ENCODE peak calls at places on chromosome 18, in ten cellular contexts. One of them, this sample, is unnamed.

GRCh38 chr18:58784601-58785137 is 80.0 kb upstream of the ZNF532 start:
- DNase-seq in Jurkat, Clone E6-1: no peak
- DNase-seq in effector memory CD4-positive, alpha-beta T cell: no peak
- DNase-seq in iPS-NIHi11: no peak
- DNase-seq in omental fat pad: no peak
- DNase-seq in T-helper 1 cell: no peak
- DNase-seq in activated T-helper 1 cell treated with anti-CD3 and anti-CD28 coated beads, Interleukin-2, amount 50 U/mL, for 16 hours: no peak
- DNase-seq in erythroblast: no peak
- DNase-seq in stimulated activated CD4-positive, alpha-beta T cell treated with anti-CD3 and anti-CD28 coated beads, TNF-alpha, amount 100 ng/mL, for 4 hours: no peak
- DNase-seq in M059J: peak
- DNase-seq in this sample: no peak

GRCh38 chr18:39748727-39749126 is 2183.1 kb upstream of the CELF4 start:
- DNase-seq in Jurkat, Clone E6-1: no peak
- DNase-seq in effector memory CD4-positive, alpha-beta T cell: no peak
- DNase-seq in iPS-NIHi11: no peak
- DNase-seq in omental fat pad: no peak
- DNase-seq in T-helper 1 cell: no peak
- DNase-seq in activated T-helper 1 cell treated with anti-CD3 and anti-CD28 coated beads, Interleukin-2, amount 50 U/mL, for 16 hours: no peak
- DNase-seq in erythroblast: no peak
- DNase-seq in stimulated activated CD4-positive, alpha-beta T cell treated with anti-CD3 and anti-CD28 coated beads, TNF-alpha, amount 100 ng/mL, for 4 hours: no peak
- DNase-seq in M059J: no peak
- DNase-seq in this sample: no peak

GRCh38 chr18:46067431-46068007 is 4.5 kb downstream of the PSTPIP2 start:
- DNase-seq in Jurkat, Clone E6-1: peak
- DNase-seq in effector memory CD4-positive, alpha-beta T cell: no peak
- DNase-seq in iPS-NIHi11: peak
- DNase-seq in omental fat pad: no peak
- DNase-seq in T-helper 1 cell: no peak
- DNase-seq in activated T-helper 1 cell treated with anti-CD3 and anti-CD28 coated beads, Interleukin-2, amount 50 U/mL, for 16 hours: no peak
- DNase-seq in erythroblast: no peak
- DNase-seq in stimulated activated CD4-positive, alpha-beta T cell treated with anti-CD3 and anti-CD28 coated beads, TNF-alpha, amount 100 ng/mL, for 4 hours: no peak
- DNase-seq in M059J: peak
- DNase-seq in this sample: peak

GRCh38 chr18:11078491-11078890 is 70.9 kb downstream of the PIEZO2 start:
- DNase-seq in Jurkat, Clone E6-1: no peak
- DNase-seq in effector memory CD4-positive, alpha-beta T cell: no peak
- DNase-seq in iPS-NIHi11: no peak
- DNase-seq in omental fat pad: no peak
- DNase-seq in T-helper 1 cell: no peak
- DNase-seq in activated T-helper 1 cell treated with anti-CD3 and anti-CD28 coated beads, Interleukin-2, amount 50 U/mL, for 16 hours: no peak
- DNase-seq in erythroblast: no peak
- DNase-seq in stimulated activated CD4-positive, alpha-beta T cell treated with anti-CD3 and anti-CD28 coated beads, TNF-alpha, amount 100 ng/mL, for 4 hours: no peak
- DNase-seq in M059J: peak
- DNase-seq in this sample: no peak

GRCh38 chr18:24317370-24317769 is 80.3 kb downstream of the OSBPL1A start:
- DNase-seq in Jurkat, Clone E6-1: no peak
- DNase-seq in effector memory CD4-positive, alpha-beta T cell: no peak
- DNase-seq in iPS-NIHi11: no peak
- DNase-seq in omental fat pad: no peak
- DNase-seq in T-helper 1 cell: no peak
- DNase-seq in activated T-helper 1 cell treated with anti-CD3 and anti-CD28 coated beads, Interleukin-2, amount 50 U/mL, for 16 hours: no peak
- DNase-seq in erythroblast: no peak
- DNase-seq in stimulated activated CD4-positive, alpha-beta T cell treated with anti-CD3 and anti-CD28 coated beads, TNF-alpha, amount 100 ng/mL, for 4 hours: no peak
- DNase-seq in M059J: no peak
- DNase-seq in this sample: no peak

GRCh38 chr18:58952871-58953270 is 88.2 kb downstream of the ZNF532 start:
- DNase-seq in Jurkat, Clone E6-1: no peak
- DNase-seq in effector memory CD4-positive, alpha-beta T cell: no peak
- DNase-seq in iPS-NIHi11: no peak
- DNase-seq in omental fat pad: no peak
- DNase-seq in T-helper 1 cell: no peak
- DNase-seq in activated T-helper 1 cell treated with anti-CD3 and anti-CD28 coated beads, Interleukin-2, amount 50 U/mL, for 16 hours: no peak
- DNase-seq in erythroblast: no peak
- DNase-seq in stimulated activated CD4-positive, alpha-beta T cell treated with anti-CD3 and anti-CD28 coated beads, TNF-alpha, amount 100 ng/mL, for 4 hours: no peak
- DNase-seq in M059J: no peak
- DNase-seq in this sample: no peak

GRCh38 chr18:11932393-11932792 is 24.3 kb upstream of the MPPE1 start:
- DNase-seq in Jurkat, Clone E6-1: no peak
- DNase-seq in effector memory CD4-positive, alpha-beta T cell: no peak
- DNase-seq in iPS-NIHi11: no peak
- DNase-seq in omental fat pad: no peak
- DNase-seq in T-helper 1 cell: no peak
- DNase-seq in activated T-helper 1 cell treated with anti-CD3 and anti-CD28 coated beads, Interleukin-2, amount 50 U/mL, for 16 hours: no peak
- DNase-seq in erythroblast: no peak
- DNase-seq in stimulated activated CD4-positive, alpha-beta T cell treated with anti-CD3 and anti-CD28 coated beads, TNF-alpha, amount 100 ng/mL, for 4 hours: no peak
- DNase-seq in M059J: no peak
- DNase-seq in this sample: no peak

GRCh38 chr18:8701546-8702118 is 3.7 kb upstream of the MTCL1 start:
- DNase-seq in Jurkat, Clone E6-1: no peak
- DNase-seq in effector memory CD4-positive, alpha-beta T cell: no peak
- DNase-seq in iPS-NIHi11: no peak
- DNase-seq in omental fat pad: no peak
- DNase-seq in T-helper 1 cell: no peak
- DNase-seq in activated T-helper 1 cell treated with anti-CD3 and anti-CD28 coated beads, Interleukin-2, amount 50 U/mL, for 16 hours: no peak
- DNase-seq in erythroblast: no peak
- DNase-seq in stimulated activated CD4-positive, alpha-beta T cell treated with anti-CD3 and anti-CD28 coated beads, TNF-alpha, amount 100 ng/mL, for 4 hours: no peak
- DNase-seq in M059J: peak
- DNase-seq in this sample: peak

GRCh38 chr18:50194623-50195532 is at the start of gene MYO5B:
- DNase-seq in Jurkat, Clone E6-1: no peak
- DNase-seq in effector memory CD4-positive, alpha-beta T cell: no peak
- DNase-seq in iPS-NIHi11: peak
- DNase-seq in omental fat pad: no peak
- DNase-seq in T-helper 1 cell: peak
- DNase-seq in activated T-helper 1 cell treated with anti-CD3 and anti-CD28 coated beads, Interleukin-2, amount 50 U/mL, for 16 hours: peak
- DNase-seq in erythroblast: peak
- DNase-seq in stimulated activated CD4-positive, alpha-beta T cell treated with anti-CD3 and anti-CD28 coated beads, TNF-alpha, amount 100 ng/mL, for 4 hours: peak
- DNase-seq in M059J: peak
- DNase-seq in this sample: peak

GRCh38 chr18:78406743-78407455 is 572.7 kb upstream of the SALL3 start:
- DNase-seq in Jurkat, Clone E6-1: peak
- DNase-seq in effector memory CD4-positive, alpha-beta T cell: no peak
- DNase-seq in iPS-NIHi11: no peak
- DNase-seq in omental fat pad: no peak
- DNase-seq in T-helper 1 cell: no peak
- DNase-seq in activated T-helper 1 cell treated with anti-CD3 and anti-CD28 coated beads, Interleukin-2, amount 50 U/mL, for 16 hours: no peak
- DNase-seq in erythroblast: no peak
- DNase-seq in stimulated activated CD4-positive, alpha-beta T cell treated with anti-CD3 and anti-CD28 coated beads, TNF-alpha, amount 100 ng/mL, for 4 hours: no peak
- DNase-seq in M059J: no peak
- DNase-seq in this sample: no peak

GRCh38 chr18:23515911-23516546 is 12.7 kb downstream of the RMC1 start:
- DNase-seq in Jurkat, Clone E6-1: peak
- DNase-seq in effector memory CD4-positive, alpha-beta T cell: peak
- DNase-seq in iPS-NIHi11: peak
- DNase-seq in omental fat pad: peak
- DNase-seq in T-helper 1 cell: peak
- DNase-seq in activated T-helper 1 cell treated with anti-CD3 and anti-CD28 coated beads, Interleukin-2, amount 50 U/mL, for 16 hours: peak
- DNase-seq in erythroblast: peak
- DNase-seq in stimulated activated CD4-positive, alpha-beta T cell treated with anti-CD3 and anti-CD28 coated beads, TNF-alpha, amount 100 ng/mL, for 4 hours: peak
- DNase-seq in M059J: peak
- DNase-seq in this sample: peak

GRCh38 chr18:32919799-32920198 is 147.0 kb upstream of the KLHL14 start:
- DNase-seq in Jurkat, Clone E6-1: peak
- DNase-seq in effector memory CD4-positive, alpha-beta T cell: no peak
- DNase-seq in iPS-NIHi11: peak
- DNase-seq in omental fat pad: no peak
- DNase-seq in T-helper 1 cell: no peak
- DNase-seq in activated T-helper 1 cell treated with anti-CD3 and anti-CD28 coated beads, Interleukin-2, amount 50 U/mL, for 16 hours: no peak
- DNase-seq in erythroblast: peak
- DNase-seq in stimulated activated CD4-positive, alpha-beta T cell treated with anti-CD3 and anti-CD28 coated beads, TNF-alpha, amount 100 ng/mL, for 4 hours: no peak
- DNase-seq in M059J: peak
- DNase-seq in this sample: peak

GRCh38 chr18:66632771-66633170 is 28.9 kb upstream of the CDH19 start:
- DNase-seq in Jurkat, Clone E6-1: no peak
- DNase-seq in effector memory CD4-positive, alpha-beta T cell: no peak
- DNase-seq in iPS-NIHi11: no peak
- DNase-seq in omental fat pad: no peak
- DNase-seq in T-helper 1 cell: no peak
- DNase-seq in activated T-helper 1 cell treated with anti-CD3 and anti-CD28 coated beads, Interleukin-2, amount 50 U/mL, for 16 hours: no peak
- DNase-seq in erythroblast: no peak
- DNase-seq in stimulated activated CD4-positive, alpha-beta T cell treated with anti-CD3 and anti-CD28 coated beads, TNF-alpha, amount 100 ng/mL, for 4 hours: no peak
- DNase-seq in M059J: no peak
- DNase-seq in this sample: no peak

GRCh38 chr18:35127201-35127600 is 86.0 kb downstream of the MAPRE2 start:
- DNase-seq in Jurkat, Clone E6-1: no peak
- DNase-seq in effector memory CD4-positive, alpha-beta T cell: no peak
- DNase-seq in iPS-NIHi11: peak
- DNase-seq in omental fat pad: no peak
- DNase-seq in T-helper 1 cell: no peak
- DNase-seq in activated T-helper 1 cell treated with anti-CD3 and anti-CD28 coated beads, Interleukin-2, amount 50 U/mL, for 16 hours: no peak
- DNase-seq in erythroblast: peak
- DNase-seq in stimulated activated CD4-positive, alpha-beta T cell treated with anti-CD3 and anti-CD28 coated beads, TNF-alpha, amount 100 ng/mL, for 4 hours: no peak
- DNase-seq in M059J: no peak
- DNase-seq in this sample: peak

GRCh38 chr18:48543228-48543627 is 4.4 kb downstream of the CTIF start:
- DNase-seq in Jurkat, Clone E6-1: no peak
- DNase-seq in effector memory CD4-positive, alpha-beta T cell: no peak
- DNase-seq in iPS-NIHi11: no peak
- DNase-seq in omental fat pad: no peak
- DNase-seq in T-helper 1 cell: no peak
- DNase-seq in activated T-helper 1 cell treated with anti-CD3 and anti-CD28 coated beads, Interleukin-2, amount 50 U/mL, for 16 hours: no peak
- DNase-seq in erythroblast: peak
- DNase-seq in stimulated activated CD4-positive, alpha-beta T cell treated with anti-CD3 and anti-CD28 coated beads, TNF-alpha, amount 100 ng/mL, for 4 hours: peak
- DNase-seq in M059J: peak
- DNase-seq in this sample: peak

GRCh38 chr18:2627821-2628276 is 27.7 kb upstream of the SMCHD1 start:
- DNase-seq in Jurkat, Clone E6-1: no peak
- DNase-seq in effector memory CD4-positive, alpha-beta T cell: no peak
- DNase-seq in iPS-NIHi11: no peak
- DNase-seq in omental fat pad: no peak
- DNase-seq in T-helper 1 cell: peak
- DNase-seq in activated T-helper 1 cell treated with anti-CD3 and anti-CD28 coated beads, Interleukin-2, amount 50 U/mL, for 16 hours: no peak
- DNase-seq in erythroblast: peak
- DNase-seq in stimulated activated CD4-positive, alpha-beta T cell treated with anti-CD3 and anti-CD28 coated beads, TNF-alpha, amount 100 ng/mL, for 4 hours: no peak
- DNase-seq in M059J: peak
- DNase-seq in this sample: peak

GRCh38 chr18:53148056-53148574 is 808.1 kb downstream of the DCC start:
- DNase-seq in Jurkat, Clone E6-1: no peak
- DNase-seq in effector memory CD4-positive, alpha-beta T cell: no peak
- DNase-seq in iPS-NIHi11: no peak
- DNase-seq in omental fat pad: no peak
- DNase-seq in T-helper 1 cell: no peak
- DNase-seq in activated T-helper 1 cell treated with anti-CD3 and anti-CD28 coated beads, Interleukin-2, amount 50 U/mL, for 16 hours: no peak
- DNase-seq in erythroblast: no peak
- DNase-seq in stimulated activated CD4-positive, alpha-beta T cell treated with anti-CD3 and anti-CD28 coated beads, TNF-alpha, amount 100 ng/mL, for 4 hours: no peak
- DNase-seq in M059J: no peak
- DNase-seq in this sample: no peak

GRCh38 chr18:58025733-58026132 is 18.3 kb upstream of the NEDD4L start:
- DNase-seq in Jurkat, Clone E6-1: no peak
- DNase-seq in effector memory CD4-positive, alpha-beta T cell: no peak
- DNase-seq in iPS-NIHi11: no peak
- DNase-seq in omental fat pad: no peak
- DNase-seq in T-helper 1 cell: no peak
- DNase-seq in activated T-helper 1 cell treated with anti-CD3 and anti-CD28 coated beads, Interleukin-2, amount 50 U/mL, for 16 hours: no peak
- DNase-seq in erythroblast: no peak
- DNase-seq in stimulated activated CD4-positive, alpha-beta T cell treated with anti-CD3 and anti-CD28 coated beads, TNF-alpha, amount 100 ng/mL, for 4 hours: no peak
- DNase-seq in M059J: peak
- DNase-seq in this sample: no peak

GRCh38 chr18:75229437-75229836 is 18.8 kb downstream of the TSHZ1 start:
- DNase-seq in Jurkat, Clone E6-1: no peak
- DNase-seq in effector memory CD4-positive, alpha-beta T cell: no peak
- DNase-seq in iPS-NIHi11: no peak
- DNase-seq in omental fat pad: no peak
- DNase-seq in T-helper 1 cell: no peak
- DNase-seq in activated T-helper 1 cell treated with anti-CD3 and anti-CD28 coated beads, Interleukin-2, amount 50 U/mL, for 16 hours: no peak
- DNase-seq in erythroblast: no peak
- DNase-seq in stimulated activated CD4-positive, alpha-beta T cell treated with anti-CD3 and anti-CD28 coated beads, TNF-alpha, amount 100 ng/mL, for 4 hours: no peak
- DNase-seq in M059J: no peak
- DNase-seq in this sample: no peak

GRCh38 chr18:57212678-57213077 is 65.8 kb downstream of the BOD1L2 start:
- DNase-seq in Jurkat, Clone E6-1: no peak
- DNase-seq in effector memory CD4-positive, alpha-beta T cell: no peak
- DNase-seq in iPS-NIHi11: no peak
- DNase-seq in omental fat pad: no peak
- DNase-seq in T-helper 1 cell: no peak
- DNase-seq in activated T-helper 1 cell treated with anti-CD3 and anti-CD28 coated beads, Interleukin-2, amount 50 U/mL, for 16 hours: no peak
- DNase-seq in erythroblast: no peak
- DNase-seq in stimulated activated CD4-positive, alpha-beta T cell treated with anti-CD3 and anti-CD28 coated beads, TNF-alpha, amount 100 ng/mL, for 4 hours: no peak
- DNase-seq in M059J: no peak
- DNase-seq in this sample: no peak

GRCh38 chr18:46333371-46334199 is 229.4 kb downstream of the HAUS1 start:
- DNase-seq in Jurkat, Clone E6-1: peak
- DNase-seq in effector memory CD4-positive, alpha-beta T cell: peak
- DNase-seq in iPS-NIHi11: peak
- DNase-seq in omental fat pad: no peak
- DNase-seq in T-helper 1 cell: peak
- DNase-seq in activated T-helper 1 cell treated with anti-CD3 and anti-CD28 coated beads, Interleukin-2, amount 50 U/mL, for 16 hours: no peak
- DNase-seq in erythroblast: peak
- DNase-seq in stimulated activated CD4-positive, alpha-beta T cell treated with anti-CD3 and anti-CD28 coated beads, TNF-alpha, amount 100 ng/mL, for 4 hours: no peak
- DNase-seq in M059J: peak
- DNase-seq in this sample: no peak

GRCh38 chr18:59228361-59228760 is 8.4 kb downstream of the GRP start:
- DNase-seq in Jurkat, Clone E6-1: no peak
- DNase-seq in effector memory CD4-positive, alpha-beta T cell: no peak
- DNase-seq in iPS-NIHi11: no peak
- DNase-seq in omental fat pad: no peak
- DNase-seq in T-helper 1 cell: no peak
- DNase-seq in activated T-helper 1 cell treated with anti-CD3 and anti-CD28 coated beads, Interleukin-2, amount 50 U/mL, for 16 hours: no peak
- DNase-seq in erythroblast: no peak
- DNase-seq in stimulated activated CD4-positive, alpha-beta T cell treated with anti-CD3 and anti-CD28 coated beads, TNF-alpha, amount 100 ng/mL, for 4 hours: no peak
- DNase-seq in M059J: peak
- DNase-seq in this sample: no peak

GRCh38 chr18:10123006-10123950 is 209.5 kb downstream of the VAPA start:
- DNase-seq in Jurkat, Clone E6-1: no peak
- DNase-seq in effector memory CD4-positive, alpha-beta T cell: no peak
- DNase-seq in iPS-NIHi11: no peak
- DNase-seq in omental fat pad: no peak
- DNase-seq in T-helper 1 cell: peak
- DNase-seq in activated T-helper 1 cell treated with anti-CD3 and anti-CD28 coated beads, Interleukin-2, amount 50 U/mL, for 16 hours: no peak
- DNase-seq in erythroblast: no peak
- DNase-seq in stimulated activated CD4-positive, alpha-beta T cell treated with anti-CD3 and anti-CD28 coated beads, TNF-alpha, amount 100 ng/mL, for 4 hours: no peak
- DNase-seq in M059J: peak
- DNase-seq in this sample: no peak

GRCh38 chr18:14970027-14970426 is 222.1 kb downstream of the ANKRD30B start:
- DNase-seq in Jurkat, Clone E6-1: no peak
- DNase-seq in effector memory CD4-positive, alpha-beta T cell: no peak
- DNase-seq in iPS-NIHi11: no peak
- DNase-seq in omental fat pad: no peak
- DNase-seq in T-helper 1 cell: no peak
- DNase-seq in activated T-helper 1 cell treated with anti-CD3 and anti-CD28 coated beads, Interleukin-2, amount 50 U/mL, for 16 hours: no peak
- DNase-seq in erythroblast: no peak
- DNase-seq in stimulated activated CD4-positive, alpha-beta T cell treated with anti-CD3 and anti-CD28 coated beads, TNF-alpha, amount 100 ng/mL, for 4 hours: no peak
- DNase-seq in M059J: peak
- DNase-seq in this sample: peak

GRCh38 chr18:51655327-51655698 is 457.8 kb upstream of the MEX3C start:
- DNase-seq in Jurkat, Clone E6-1: no peak
- DNase-seq in effector memory CD4-positive, alpha-beta T cell: no peak
- DNase-seq in iPS-NIHi11: no peak
- DNase-seq in omental fat pad: no peak
- DNase-seq in T-helper 1 cell: no peak
- DNase-seq in activated T-helper 1 cell treated with anti-CD3 and anti-CD28 coated beads, Interleukin-2, amount 50 U/mL, for 16 hours: no peak
- DNase-seq in erythroblast: no peak
- DNase-seq in stimulated activated CD4-positive, alpha-beta T cell treated with anti-CD3 and anti-CD28 coated beads, TNF-alpha, amount 100 ng/mL, for 4 hours: no peak
- DNase-seq in M059J: no peak
- DNase-seq in this sample: peak